ENCODE peak calls at places on chromosomes 11 and 22, in seven cellular contexts. I is SW 1271; E is stimulated activated CD8-positive, alpha-beta memory T cell treated with anti-CD3 and anti-CD28 coated beads, Interleukin-4, amount 100 ng/mL, for 1 hour; K is dorsolateral prefrontal cortex; C is stimulated activated CD4-positive, alpha-beta T cell treated with anti-CD3 and anti-CD28 coated beads, Interleukin-4, amount 100 ng/mL, for 1 hour; N is GM04504; D is non-pigmented ciliary epithelial cell. W is an unnamed sample.

GRCh38 chr11:19345519-19345847 is 104.7 kb upstream of the E2F8 start:
- DNase-seq in D (no peak), E (no peak), N (no peak), I (no peak), C (no peak), K (no peak), W (no peak)

GRCh38 chr11:83000381-83000780 is 71.3 kb downstream of the RAB30 start:
- DNase-seq in I (no peak), N (no peak), C (no peak), E (no peak), K (no peak), D (no peak), W (no peak)

GRCh38 chr11:130798280-130798679 is 118.0 kb downstream of the SNX19 start:
- DNase-seq in D (peak), I (no peak), C (no peak), N (peak), K (no peak), E (no peak), W (peak)

GRCh38 chr22:48783821-48784266 is 1043.8 kb downstream of the BRD1 start:
- DNase-seq in N (no peak), D (no peak), E (no peak), I (no peak), C (no peak), K (no peak), W (no peak)

GRCh38 chr11:74011360-74012071 is 2.6 kb upstream of the UCP3 start:
- DNase-seq in C (peak), E (no peak), I (no peak), K (no peak), N (no peak), D (no peak), W (peak)

GRCh38 chr11:47161890-47162289 is 14.8 kb downstream of the ARFGAP2 start:
- DNase-seq in N (no peak), K (no peak), E (no peak), C (no peak), D (no peak), I (no peak), W (no peak)

GRCh38 chr11:6418199-6418957 is 516 bp downstream of the APBB1 start:
- DNase-seq in K (no peak), C (peak), I (no peak), D (no peak), E (no peak), N (no peak), W (no peak)

GRCh38 chr11:125171974-125172373 is 7.4 kb downstream of the PKNOX2 start:
- DNase-seq in C (no peak), I (no peak), K (no peak), D (no peak), N (no peak), E (no peak), W (no peak)

GRCh38 chr22:36552300-36552699 is 23.3 kb upstream of the EIF3D start:
- DNase-seq in C (no peak), N (no peak), E (no peak), I (no peak), D (no peak), K (no peak), W (no peak)

GRCh38 chr11:111983187-111983986 is 41.8 kb upstream of the DLAT start:
- DNase-seq in C (no peak), N (no peak), D (no peak), K (peak), I (no peak), E (no peak), W (peak)

GRCh38 chr11:90601261-90601660 is 378.4 kb upstream of the CHORDC1 start:
- DNase-seq in K (no peak), N (no peak), D (no peak), E (no peak), I (no peak), C (no peak), W (no peak)

GRCh38 chr11:21410513-21410912 is 741.1 kb downstream of the NELL1 start:
- DNase-seq in C (no peak), D (no peak), E (no peak), I (no peak), N (no peak), K (no peak), W (no peak)

GRCh38 chr22:19641254-19641982 is 72.9 kb upstream of the SEPTIN5 start:
- DNase-seq in N (no peak), E (no peak), K (no peak), D (no peak), I (no peak), C (no peak), W (peak)

GRCh38 chr11:16632295-16633200 is 105.9 kb upstream of the C11orf58 start:
- DNase-seq in E (no peak), C (no peak), K (no peak), I (no peak), D (no peak), N (no peak), W (peak)

GRCh38 chr11:57644748-57645715 is 4.7 kb downstream of the YPEL4 start:
- DNase-seq in N (no peak), E (peak), K (peak), D (no peak), I (peak), C (peak), W (peak)

GRCh38 chr11:18347471-18348125 is 25.2 kb downstream of the GTF2H1 start:
- DNase-seq in I (no peak), C (no peak), E (no peak), N (peak), D (peak), K (no peak), W (peak)

GRCh38 chr22:42805998-42806481 is 51.0 kb downstream of the ARFGAP3 start:
- DNase-seq in N (no peak), C (no peak), K (no peak), E (no peak), I (no peak), D (no peak), W (no peak)

GRCh38 chr22:42217019-42217751 is 53.3 kb downstream of the TCF20 start:
- DNase-seq in K (no peak), I (no peak), C (no peak), N (no peak), D (no peak), E (no peak), W (peak)

GRCh38 chr11:2172676-2173075 is 1.1 kb upstream of the TH start:
- DNase-seq in N (no peak), K (no peak), D (no peak), I (no peak), E (no peak), C (no peak), W (no peak)

GRCh38 chr11:27317751-27318150 is 45.3 kb downstream of the CCDC34 start:
- DNase-seq in I (no peak), C (no peak), N (no peak), E (no peak), K (no peak), D (no peak), W (peak)

GRCh38 chr11:110728883-110729282 is 16.6 kb upstream of the ARHGAP20 start:
- DNase-seq in N (no peak), I (no peak), E (no peak), K (no peak), D (no peak), C (no peak), W (no peak)

GRCh38 chr11:28756977-28757376 is 648.8 kb downstream of the METTL15 start:
- DNase-seq in K (no peak), N (peak), D (peak), I (no peak), E (no peak), C (no peak), W (peak)

GRCh38 chr22:38824587-38824986 is 19.2 kb downstream of the NPTXR start:
- DNase-seq in E (no peak), D (peak), K (no peak), N (peak), C (peak), I (no peak), W (peak)

GRCh38 chr22:21641417-21641794 is 696 bp upstream of the SDF2L1 start:
- DNase-seq in D (no peak), C (no peak), I (no peak), N (no peak), K (no peak), E (no peak), W (peak)

GRCh38 chr11:125373426-125374391 is 122.4 kb downstream of the FEZ1 start:
- DNase-seq in D (no peak), E (no peak), I (no peak), N (no peak), K (no peak), C (no peak), W (no peak)

GRCh38 chr11:32121012-32121411 is 30.1 kb downstream of the RCN1 start:
- DNase-seq in K (no peak), C (no peak), I (no peak), E (no peak), N (no peak), D (no peak), W (no peak)

GRCh38 chr22:19352766-19353165 is 61.2 kb upstream of the CLTCL1 start:
- DNase-seq in N (no peak), C (no peak), I (no peak), D (no peak), E (no peak), K (no peak), W (no peak)

GRCh38 chr22:42910221-42910942 is 53.3 kb upstream of the ARFGAP3 start:
- DNase-seq in K (no peak), N (no peak), C (no peak), I (no peak), E (no peak), D (no peak), W (no peak)